ENCODE peak calls at places on chromosomes 7 and 10, in five cellular contexts. One of them, this sample, is unnamed.

GRCh38 chr7:41544241-41544640 is 158.6 kb downstream of the INHBA start:
- DNase-seq in AG09319: no peak
- DNase-seq in AG09309: peak
- DNase-seq in left ventricle myocardium inferior: no peak
- DNase-seq in progenitor cell of endocrine pancreas: no peak
- DNase-seq in this sample: no peak

GRCh38 chr7:18408461-18408860 is 87.1 kb upstream of the HDAC9 start:
- DNase-seq in AG09319: no peak
- DNase-seq in AG09309: peak
- DNase-seq in left ventricle myocardium inferior: no peak
- DNase-seq in progenitor cell of endocrine pancreas: no peak
- DNase-seq in this sample: no peak

GRCh38 chr7:155935726-155936125 is 123.5 kb upstream of the SHH start:
- DNase-seq in AG09319: no peak
- DNase-seq in AG09309: no peak
- DNase-seq in left ventricle myocardium inferior: no peak
- DNase-seq in progenitor cell of endocrine pancreas: no peak
- DNase-seq in this sample: no peak

GRCh38 chr7:49630513-49630912 is 142.9 kb upstream of the VWC2 start:
- DNase-seq in AG09319: no peak
- DNase-seq in AG09309: no peak
- DNase-seq in left ventricle myocardium inferior: peak
- DNase-seq in progenitor cell of endocrine pancreas: no peak
- DNase-seq in this sample: no peak

GRCh38 chr10:22666287-22667092 is 47.9 kb downstream of the PIP4K2A start:
- DNase-seq in AG09319: no peak
- DNase-seq in AG09309: no peak
- DNase-seq in left ventricle myocardium inferior: no peak
- DNase-seq in progenitor cell of endocrine pancreas: no peak
- DNase-seq in this sample: no peak

GRCh38 chr7:108358553-108358952 is 97.7 kb downstream of the NRCAM start:
- DNase-seq in AG09319: peak
- DNase-seq in AG09309: peak
- DNase-seq in left ventricle myocardium inferior: no peak
- DNase-seq in progenitor cell of endocrine pancreas: no peak
- DNase-seq in this sample: no peak

GRCh38 chr10:83880252-83880791 is 259.0 kb upstream of the GHITM start:
- DNase-seq in AG09319: no peak
- DNase-seq in AG09309: no peak
- DNase-seq in left ventricle myocardium inferior: no peak
- DNase-seq in progenitor cell of endocrine pancreas: no peak
- DNase-seq in this sample: no peak

GRCh38 chr7:108001759-108002725 is 919 bp downstream of the LAMB1 start:
- DNase-seq in AG09319: no peak
- DNase-seq in AG09309: peak
- DNase-seq in left ventricle myocardium inferior: peak
- DNase-seq in progenitor cell of endocrine pancreas: peak
- DNase-seq in this sample: no peak

GRCh38 chr10:101297901-101298451 is 56.0 kb upstream of the BTRC start:
- DNase-seq in AG09319: no peak
- DNase-seq in AG09309: no peak
- DNase-seq in left ventricle myocardium inferior: peak
- DNase-seq in progenitor cell of endocrine pancreas: peak
- DNase-seq in this sample: peak

GRCh38 chr7:38369816-38370493 is 96.5 kb upstream of the TARP start:
- DNase-seq in AG09319: peak
- DNase-seq in AG09309: peak
- DNase-seq in left ventricle myocardium inferior: peak
- DNase-seq in progenitor cell of endocrine pancreas: peak
- DNase-seq in this sample: peak
- TF ChIP-seq CTCF in AG09319: peak
- TF ChIP-seq CTCF in AG09309: peak
- TF ChIP-seq CTCF in left ventricle myocardium inferior: peak
- TF ChIP-seq CTCF in progenitor cell of endocrine pancreas: peak
- TF ChIP-seq CTCF in this sample: peak

GRCh38 chr7:99305473-99306260 is 20.0 kb upstream of the ARPC1A start:
- DNase-seq in AG09319: no peak
- DNase-seq in AG09309: no peak
- DNase-seq in left ventricle myocardium inferior: no peak
- DNase-seq in progenitor cell of endocrine pancreas: no peak
- DNase-seq in this sample: no peak
- TF ChIP-seq CTCF in AG09319: no peak
- TF ChIP-seq CTCF in AG09309: no peak
- TF ChIP-seq CTCF in left ventricle myocardium inferior: no peak
- TF ChIP-seq CTCF in progenitor cell of endocrine pancreas: no peak
- TF ChIP-seq CTCF in this sample: no peak

GRCh38 chr7:154789404-154789803 is 213.5 kb downstream of the PAXIP1 start:
- DNase-seq in AG09319: no peak
- DNase-seq in AG09309: no peak
- DNase-seq in left ventricle myocardium inferior: no peak
- DNase-seq in progenitor cell of endocrine pancreas: no peak
- DNase-seq in this sample: no peak
- TF ChIP-seq CTCF in AG09319: no peak
- TF ChIP-seq CTCF in AG09309: no peak
- TF ChIP-seq CTCF in left ventricle myocardium inferior: peak
- TF ChIP-seq CTCF in progenitor cell of endocrine pancreas: peak
- TF ChIP-seq CTCF in this sample: no peak

DNA sequence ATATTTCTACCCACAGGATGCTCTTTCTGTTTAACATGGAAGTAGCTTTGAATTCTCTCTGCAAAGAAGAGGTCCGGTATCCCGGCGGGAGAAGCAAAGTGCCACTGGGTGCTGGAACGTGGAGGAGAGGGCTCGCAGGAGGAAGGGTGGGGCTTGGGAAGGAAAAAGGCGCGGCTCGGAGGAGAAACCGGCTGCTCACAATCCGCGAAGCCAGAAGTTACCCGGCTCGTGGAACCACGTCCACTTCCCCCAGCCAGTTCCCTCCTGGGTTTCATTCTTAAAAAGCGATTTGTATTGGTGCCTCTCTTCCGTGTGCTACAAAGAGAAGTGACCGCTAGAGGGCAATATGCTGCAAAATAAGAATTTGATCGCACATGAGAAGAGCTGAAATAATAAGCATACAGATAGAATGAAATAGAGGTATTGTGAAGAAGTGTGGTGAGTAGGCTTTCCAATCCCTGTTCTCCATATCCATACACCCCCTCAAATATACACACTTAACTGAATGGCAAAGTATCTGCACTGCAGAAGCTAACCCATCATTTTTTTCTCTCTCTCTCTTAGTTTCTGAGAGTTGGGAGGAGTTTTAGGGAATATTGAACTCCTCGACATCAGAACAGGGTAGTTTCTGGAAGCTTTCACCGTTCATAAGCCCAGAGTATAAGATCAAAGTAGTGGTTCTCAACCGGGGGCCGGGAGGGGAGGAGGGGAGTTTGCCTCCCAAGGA is 31.1 kb downstream of the TRIL start:
- DNase-seq in AG09319: peak
- DNase-seq in AG09309: peak
- DNase-seq in left ventricle myocardium inferior: peak
- DNase-seq in progenitor cell of endocrine pancreas: peak
- DNase-seq in this sample: no peak
- TF ChIP-seq CTCF in AG09319: peak
- TF ChIP-seq CTCF in AG09309: peak
- TF ChIP-seq CTCF in left ventricle myocardium inferior: peak
- TF ChIP-seq CTCF in progenitor cell of endocrine pancreas: peak
- TF ChIP-seq CTCF in this sample: peak

GRCh38 chr10:44684641-44685040 is 226.5 kb upstream of the TMEM72 start:
- DNase-seq in AG09319: no peak
- DNase-seq in AG09309: no peak
- DNase-seq in left ventricle myocardium inferior: no peak
- DNase-seq in progenitor cell of endocrine pancreas: no peak
- DNase-seq in this sample: no peak

GRCh38 chr10:44685177-44685576 is 226.0 kb upstream of the TMEM72 start:
- DNase-seq in AG09319: no peak
- DNase-seq in AG09309: no peak
- DNase-seq in left ventricle myocardium inferior: no peak
- DNase-seq in progenitor cell of endocrine pancreas: no peak
- DNase-seq in this sample: no peak

DNA sequence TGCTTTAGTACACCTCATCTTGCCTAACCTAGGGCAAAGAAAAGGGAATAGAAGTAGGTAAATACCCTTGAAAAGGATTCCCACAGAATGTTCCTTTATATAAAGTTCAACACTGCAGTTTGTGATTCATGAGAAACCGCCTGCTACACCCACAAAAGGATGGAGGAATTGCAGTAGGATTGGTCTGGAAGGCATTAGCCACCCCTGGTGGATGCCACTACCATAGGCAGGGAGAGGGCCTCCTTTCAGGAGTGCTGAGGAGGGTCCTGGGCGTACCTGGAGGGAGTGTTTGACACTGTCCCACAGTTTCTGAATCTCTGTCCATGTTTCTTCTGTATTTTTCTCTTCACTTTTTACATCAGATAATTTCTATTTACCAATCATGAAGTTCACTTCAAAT is 221.8 kb upstream of the TMEM72 start:
- DNase-seq in AG09319: no peak
- DNase-seq in AG09309: no peak
- DNase-seq in left ventricle myocardium inferior: no peak
- DNase-seq in progenitor cell of endocrine pancreas: no peak
- DNase-seq in this sample: no peak
- TF ChIP-seq CTCF in AG09319: peak
- TF ChIP-seq CTCF in AG09309: peak
- TF ChIP-seq CTCF in left ventricle myocardium inferior: no peak
- TF ChIP-seq CTCF in progenitor cell of endocrine pancreas: peak
- TF ChIP-seq CTCF in this sample: no peak

DNA sequence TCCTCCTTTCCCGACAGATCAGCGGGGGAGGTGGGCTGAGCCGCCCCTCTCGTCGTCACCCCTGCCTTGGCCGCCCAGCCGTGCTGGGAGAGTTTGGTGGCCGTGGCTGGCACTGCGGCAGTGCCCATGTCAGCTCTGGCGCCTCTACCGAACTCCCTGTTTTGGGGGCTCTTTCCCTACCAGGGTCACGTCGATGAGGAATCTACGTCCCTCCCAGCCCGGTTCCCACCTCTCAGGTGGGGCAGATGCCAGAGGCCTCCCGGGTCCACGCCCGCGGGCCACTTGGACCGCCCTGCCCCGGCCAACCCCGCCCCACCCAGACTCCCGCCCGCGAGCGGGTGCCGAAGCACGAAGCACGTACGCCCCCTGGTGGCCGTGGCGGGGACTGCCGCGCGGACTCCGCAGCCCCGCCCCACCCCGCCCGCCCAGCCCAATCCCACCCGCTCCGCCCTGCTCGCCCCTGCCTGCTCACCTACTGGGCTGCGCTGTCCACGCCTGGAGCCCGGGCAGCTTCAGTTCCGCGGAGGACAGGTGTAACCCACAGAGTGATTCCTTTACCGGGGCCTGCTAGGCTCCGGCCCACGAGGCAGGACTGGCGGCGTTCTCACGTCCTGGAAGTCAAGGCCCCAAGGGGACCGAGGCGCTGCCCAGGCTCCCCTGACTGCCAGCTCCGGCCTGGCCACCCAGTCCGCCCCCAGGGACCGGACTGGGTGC is 127.0 kb downstream of the UBE2H start:
- DNase-seq in AG09319: no peak
- DNase-seq in AG09309: no peak
- DNase-seq in left ventricle myocardium inferior: peak
- DNase-seq in progenitor cell of endocrine pancreas: peak
- DNase-seq in this sample: peak
- TF ChIP-seq CTCF in AG09319: peak
- TF ChIP-seq CTCF in AG09309: peak
- TF ChIP-seq CTCF in left ventricle myocardium inferior: peak
- TF ChIP-seq CTCF in progenitor cell of endocrine pancreas: peak
- TF ChIP-seq CTCF in this sample: peak

This sample was measured in mesothelial cell of epicardium.